ENCODE peak calls at places on chromosomes 12 and 14, in seven cellular contexts. G is fibroblast of lung, E is H9, H is hepatocyte, Q is astrocyte, P is Karpas-422, D is endothelial cell of umbilical vein. U is an unnamed sample. For H4K20me1, the result is how much of the 10 kb centered on the place peaks cover.

GRCh38 chr12:86234309-86234708 is 21.9 kb downstream of the MGAT4C start:
- DNase-seq in G (peak), E (no peak), H (no peak), Q (peak), P (no peak), D (no peak), U (no peak)

GRCh38 chr14:99887407-99887806 is 94.2 kb downstream of the EML1 start:
- DNase-seq in G (no peak), E (no peak), H (no peak), Q (no peak), P (no peak), D (no peak), U (no peak)

GRCh38 chr14:94864421-94865195 is 94.7 kb upstream of the GSC start:
- DNase-seq in G (no peak), E (peak), H (no peak), Q (no peak), P (no peak), D (no peak), U (no peak)

GRCh38 chr14:84579292-84579691 is 950.7 kb upstream of the FLRT2 start:
- DNase-seq in G (no peak), E (no peak), H (peak), Q (no peak), P (no peak), D (no peak), U (no peak)

GRCh38 chr12:34394211-34395055 is 372.1 kb downstream of the ALG10 start:
- DNase-seq in G (no peak), E (peak), H (no peak), Q (no peak), P (no peak), D (no peak), U (no peak)

GRCh38 chr14:72519543-72519942 is 374.4 kb downstream of the DPF3 start:
- DNase-seq in G (no peak), E (no peak), H (no peak), Q (no peak), P (no peak), D (no peak), U (no peak)

GRCh38 chr14:103056322-103057027 is 874 bp downstream of the CDC42BPB start:
- DNase-seq in G (peak), E (peak), H (peak), Q (peak), P (no peak), D (peak), U (peak)

GRCh38 chr12:96063046-96063445 is 27.7 kb upstream of the LTA4H start:
- DNase-seq in G (peak), E (no peak), H (no peak), Q (no peak), P (peak), D (peak), U (no peak)

GRCh38 chr12:56153291-56154065 is 1.1 kb downstream of the MYL6B start:
- DNase-seq in G (no peak), E (no peak), H (no peak), Q (no peak), P (no peak), D (no peak), U (no peak)

GRCh38 chr12:113154351-113154973 is 4.9 kb downstream of the CFAP73 start:
- DNase-seq in G (no peak), E (peak), H (peak), Q (no peak), P (peak), D (peak), U (no peak)

GRCh38 chr14:90368946-90369721 is 27.7 kb upstream of the CALM1 start:
- DNase-seq in G (peak), E (no peak), H (peak), Q (peak), P (peak), D (peak), U (no peak)

GRCh38 chr12:25423355-25423754 is 129.7 kb downstream of the LMNTD1 start:
- DNase-seq in G (peak), E (no peak), H (peak), Q (peak), P (no peak), D (no peak), U (no peak)

GRCh38 chr14:28116716-28117115 is 649.9 kb upstream of the FOXG1 start:
- DNase-seq in G (no peak), E (no peak), H (no peak), Q (no peak), P (no peak), D (no peak), U (no peak)

GRCh38 chr12:114339626-114340025 is 66.3 kb downstream of the TBX5 start:
- DNase-seq in G (peak), E (no peak), H (no peak), Q (peak), P (no peak), D (no peak), U (no peak)

GRCh38 chr14:75234173-75234855 is 44.3 kb upstream of the FOS start:
- DNase-seq in G (peak), E (no peak), H (peak), Q (peak), P (no peak), D (peak), U (peak)

GRCh38 chr12:116979109-116979508 is 68.4 kb downstream of the FBXW8 start:
- DNase-seq in G (no peak), E (no peak), H (no peak), Q (no peak), P (peak), D (no peak), U (no peak)

GRCh38 chr14:64970041-64970440 is 2.1 kb downstream of the RAB15 start:
- DNase-seq in G (no peak), E (no peak), H (no peak), Q (no peak), P (no peak), D (no peak), U (no peak)

GRCh38 chr14:70804556-70805162 is 4.7 kb downstream of the MAP3K9 start:
- DNase-seq in G (no peak), E (no peak), H (no peak), Q (no peak), P (peak), D (no peak), U (no peak)

GRCh38 chr14:36524874-36525745 is 5.1 kb upstream of the NKX2-1 start:
- DNase-seq in G (no peak), E (peak), H (peak), Q (no peak), P (peak), D (no peak), U (peak)
- H4K20me1 ChIP-seq in G (under half), E (under half), H (under half), Q (under half), P (under half), D (under half), U (under half)

DNA sequence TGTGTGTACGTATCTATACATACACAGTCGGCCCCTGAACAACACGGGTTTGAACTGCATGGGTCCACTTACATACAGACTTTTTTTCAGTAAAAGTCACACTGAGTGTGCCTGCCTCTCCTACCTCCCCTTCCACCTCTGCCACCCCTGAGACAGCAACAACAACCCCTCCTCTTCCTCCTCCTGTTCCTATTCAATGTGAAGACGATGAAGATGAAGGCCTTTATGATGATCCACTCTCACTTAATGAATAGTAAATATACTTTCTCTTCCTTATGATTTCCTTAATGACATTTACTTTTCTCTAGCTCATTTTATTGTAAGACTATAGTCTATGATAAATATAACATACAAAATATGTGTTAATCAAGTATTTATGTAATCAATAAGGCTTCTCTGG is 25.5 kb downstream of the TM7SF3 start:
- DNase-seq in G (no peak), E (no peak), H (no peak), Q (no peak), P (no peak), D (no peak), U (no peak)
- H4K20me1 ChIP-seq in G (under half), E (under half), H (under half), Q (under half), P (under half), D (under half), U (under half)

DNA sequence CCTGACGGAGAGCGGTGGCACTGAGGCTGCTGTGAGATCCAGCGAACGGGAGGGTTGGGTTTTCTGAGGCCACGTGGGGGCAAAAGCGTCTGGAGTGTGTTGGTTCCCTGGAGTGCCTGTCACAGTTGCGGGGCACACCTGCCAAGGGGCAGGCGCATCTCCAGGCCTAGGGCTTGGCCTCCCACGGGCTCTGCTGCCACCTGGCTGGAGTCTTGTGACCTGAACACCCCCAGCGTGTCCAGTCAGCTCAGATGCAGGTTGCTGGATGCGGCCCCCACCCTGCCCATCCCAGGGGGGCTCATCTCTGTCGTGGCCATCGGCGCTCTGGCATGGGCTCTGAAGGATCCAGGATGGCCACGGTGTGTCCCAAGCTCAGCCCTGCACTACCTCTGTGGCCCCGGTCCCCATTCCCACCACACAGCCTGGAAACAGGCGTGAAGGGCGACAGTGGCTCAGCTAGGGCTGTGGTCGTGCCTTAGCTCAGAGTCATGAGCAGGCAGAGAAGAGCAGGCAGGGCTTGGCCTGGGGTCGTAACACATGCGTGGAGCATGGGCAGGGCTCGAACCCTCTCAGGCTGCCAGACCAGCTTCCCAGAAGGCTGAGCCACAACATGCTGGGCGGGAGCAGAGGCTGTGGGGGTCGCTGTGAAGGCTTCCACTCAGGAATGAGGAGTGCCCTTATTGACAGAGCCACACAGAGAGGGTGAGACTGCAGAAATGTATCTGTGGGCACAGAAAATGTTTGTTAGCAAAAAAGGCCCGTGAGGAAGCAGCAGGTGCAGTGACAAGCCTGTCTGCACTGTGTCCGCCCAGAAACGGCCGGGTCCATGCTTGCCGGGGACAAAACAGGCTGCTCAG is 23.5 kb upstream of the CRIP2 start:
- DNase-seq in G (no peak), E (no peak), H (no peak), Q (no peak), P (no peak), D (no peak), U (no peak)
- H4K20me1 ChIP-seq in G (under half), E (under half), H (under half), Q (under half), P (under half), D (under half), U (under half)

GRCh38 chr12:132577191-132577920 is 33.0 kb downstream of the LRCOL1 start:
- DNase-seq in G (no peak), E (no peak), H (no peak), Q (no peak), P (no peak), D (no peak), U (no peak)

GRCh38 chr12:132578118-132578517 is 32.3 kb downstream of the LRCOL1 start:
- DNase-seq in G (no peak), E (no peak), H (no peak), Q (no peak), P (no peak), D (no peak), U (no peak)

GRCh38 chr12:132579747-132580146 is 30.6 kb downstream of the LRCOL1 start:
- DNase-seq in G (no peak), E (no peak), H (no peak), Q (no peak), P (no peak), D (no peak), U (no peak)

GRCh38 chr12:132580701-132581292 is 29.6 kb downstream of the LRCOL1 start:
- DNase-seq in G (no peak), E (no peak), H (no peak), Q (no peak), P (no peak), D (no peak), U (no peak)

DNA sequence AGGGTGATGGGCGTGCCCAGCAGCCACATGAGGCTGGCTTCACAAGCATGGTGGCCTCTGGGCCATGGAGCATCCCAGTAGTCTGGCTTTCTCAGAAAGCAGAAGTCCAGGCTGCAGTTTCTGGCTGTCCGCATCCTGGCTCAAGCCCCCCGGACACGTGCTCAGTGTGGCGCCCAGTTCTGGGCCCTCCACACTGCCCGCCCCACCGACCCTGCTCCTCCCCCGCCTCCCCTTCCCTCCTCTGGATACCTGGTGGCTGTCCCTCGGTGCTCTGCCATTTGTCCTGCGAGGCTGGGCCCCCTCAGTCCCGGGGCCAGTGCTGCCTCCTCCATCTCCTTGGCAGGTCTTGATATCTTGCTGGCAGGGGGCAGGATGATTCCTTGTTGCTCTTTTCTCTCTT is 31.6 kb downstream of the LRCOL1 start:
- DNase-seq in G (no peak), E (no peak), H (no peak), Q (no peak), P (no peak), D (no peak), U (no peak)
- H4K20me1 ChIP-seq in G (under half), E (under half), H (under half), Q (under half), P (under half), D (under half), U (under half)

GRCh38 chr12:12487490-12487889 is 75.2 kb downstream of the DUSP16 start:
- DNase-seq in G (no peak), E (no peak), H (no peak), Q (no peak), P (no peak), D (no peak), U (no peak)
- H4K20me1 ChIP-seq in G (under half), E (under half), H (under half), Q (under half), P (under half), D (under half), U (under half)

GRCh38 chr14:54627718-54628345 is 60.9 kb downstream of the SAMD4A start:
- DNase-seq in G (peak), E (no peak), H (peak), Q (peak), P (no peak), D (peak), U (no peak)
- H4K20me1 ChIP-seq in G (under half), E (under half), H (under half), Q (half or more), P (under half), D (under half), U (under half)

GRCh38 chr14:104789752-104790743 is 5.5 kb downstream of the AKT1 start:
- DNase-seq in G (no peak), E (no peak), H (no peak), Q (no peak), P (no peak), D (no peak), U (no peak)
- H4K20me1 ChIP-seq in G (under half), E (under half), H (half or more), Q (half or more), P (half or more), D (under half), U (under half)

GRCh38 chr12:104734541-104735075 is 223.5 kb downstream of the SLC41A2 start:
- DNase-seq in G (no peak), E (no peak), H (no peak), Q (no peak), P (no peak), D (no peak), U (no peak)
- H4K20me1 ChIP-seq in G (under half), E (under half), H (under half), Q (half or more), P (under half), D (under half), U (under half)

GRCh38 chr14:31122098-31122611 is 85.4 kb downstream of the HECTD1 start:
- DNase-seq in G (peak), E (no peak), H (no peak), Q (peak), P (no peak), D (no peak), U (no peak)
- H4K20me1 ChIP-seq in G (under half), E (under half), H (under half), Q (under half), P (under half), D (under half), U (under half)

DNA sequence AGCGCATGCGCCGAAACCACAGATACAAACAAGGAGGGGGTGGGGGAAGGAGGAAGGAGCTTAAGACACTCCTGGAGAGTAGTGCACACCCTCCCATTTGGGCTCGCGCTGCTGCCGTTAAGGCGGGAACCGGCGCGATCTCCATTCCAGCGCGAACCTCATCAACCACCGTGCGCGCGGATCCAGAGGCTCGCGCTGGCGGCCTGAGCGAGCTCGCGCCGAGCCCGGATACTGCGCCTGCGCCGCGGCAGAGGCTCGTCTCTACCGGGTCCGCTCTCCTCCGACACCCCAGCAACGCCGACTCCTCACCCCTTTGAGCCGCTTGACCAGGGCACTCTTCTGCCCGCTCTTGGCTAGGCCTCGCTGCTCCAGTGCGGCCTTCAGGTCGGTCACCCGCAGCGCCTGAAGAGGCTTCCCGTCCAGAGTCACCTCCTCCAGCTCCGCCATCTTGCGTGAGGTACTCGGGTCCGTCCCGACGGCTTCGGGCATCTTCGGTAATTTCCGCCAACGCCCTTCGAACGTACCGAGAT is at the start of gene ACIN1:
- DNase-seq in G (peak), E (no peak), H (peak), Q (peak), P (peak), D (peak), U (peak)
- H4K20me1 ChIP-seq in G (under half), E (under half), H (under half), Q (half or more), P (half or more), D (under half), U (under half)